ENCODE peak calls at places on chromosomes 3 and 15, in five cellular contexts. A is iPS-NIHi11, P is NCI-H345, E is T-helper 2 cell, D is MV-4-11. I is an unnamed sample.

GRCh38 chr15:35481992-35482391 is 64.0 kb downstream of the DPH6 start:
- DNase-seq in A (peak), P (peak), D (no peak), E (no peak), I (peak)

GRCh38 chr3:39154323-39155021 is 1.1 kb upstream of the CSRNP1 start:
- DNase-seq in D (no peak), E (no peak), P (no peak), A (peak), I (peak)

GRCh38 chr15:73650387-73651126 is 17.4 kb upstream of the NPTN start:
- DNase-seq in A (no peak), E (no peak), P (no peak), D (peak), I (no peak)

GRCh38 chr3:51063074-51063473 is 322.0 kb upstream of the MANF start:
- DNase-seq in E (no peak), D (no peak), A (no peak), P (no peak), I (no peak)

GRCh38 chr3:113914646-113915045 is 33.2 kb upstream of the ZDHHC23 start:
- DNase-seq in E (no peak), A (no peak), P (no peak), D (no peak), I (no peak)

GRCh38 chr3:43190682-43191081 is 84.8 kb upstream of the POMGNT2 start:
- DNase-seq in A (no peak), E (no peak), P (no peak), D (no peak), I (no peak)

GRCh38 chr15:48592221-48592731 is 53.2 kb downstream of the FBN1 start:
- DNase-seq in D (peak), P (no peak), E (no peak), A (no peak), I (no peak)

GRCh38 chr3:52090131-52090548 is 33.8 kb upstream of the DUSP7 start:
- DNase-seq in D (peak), A (no peak), P (no peak), E (no peak), I (no peak)

GRCh38 chr15:37002041-37002689 is 98.2 kb downstream of the MEIS2 start:
- DNase-seq in A (peak), D (no peak), E (no peak), P (no peak), I (no peak)

I was measured in endodermal cell.